ENCODE peak calls at places on chromosomes 16 and 17, in nine cellular contexts. P is HFFc6, U is anterior cingulate cortex, M is RWPE1, O is substantia nigra, K is hippocampal formation, W is iris pigment epithelial cell, X is tibial artery, H is GOT3. N is an unnamed sample.

GRCh38 chr16:68257906-68258800 is 6.2 kb upstream of the SLC7A6 start:
- DNase-seq in M (no peak), H (no peak), U (no peak), K (no peak), P (peak; percentile 84), X (peak; percentile 89), O (no peak), W (peak; percentile 73), N (no peak)

GRCh38 chr16:88487920-88488842 is 35.1 kb downstream of the ZFPM1 start:
- DNase-seq in W (no peak), O (no peak), H (no peak), X (no peak), K (no peak), U (no peak), M (no peak), P (no peak), N (no peak)

GRCh38 chr16:89309438-89310122 is 92.1 kb downstream of the ZNF778 start:
- DNase-seq in P (no peak), X (no peak), O (no peak), U (no peak), W (no peak), K (no peak), H (no peak), M (no peak), N (no peak)

GRCh38 chr16:72286936-72287620 is 115.1 kb upstream of the PMFBP1 start:
- DNase-seq in M (peak; percentile 4), X (no peak), O (no peak), H (no peak), U (no peak), W (no peak), K (no peak), P (no peak), N (no peak)

GRCh38 chr16:8972843-8973586 is 9.3 kb upstream of the USP7 start:
- DNase-seq in H (no peak), M (no peak), P (peak; percentile 44), K (no peak), O (no peak), X (no peak), W (peak; percentile 65), U (no peak), N (no peak)

GRCh38 chr17:37118738-37119137 is 170.0 kb downstream of the AATF start:
- DNase-seq in X (no peak), H (no peak), U (no peak), P (no peak), W (no peak), M (no peak), K (no peak), O (no peak), N (no peak)

GRCh38 chr16:68643847-68644246 is 1.3 kb upstream of the CDH3 start:
- DNase-seq in X (no peak), W (no peak), H (no peak), M (no peak), K (no peak), P (no peak), O (no peak), U (no peak), N (no peak)

GRCh38 chr17:73336613-73337400 is 25.0 kb upstream of the CDC42EP4 start:
- DNase-seq in K (no peak), O (no peak), H (no peak), X (no peak), U (no peak), P (no peak), M (no peak), W (no peak), N (no peak)

GRCh38 chr17:77425791-77426641 is 285.2 kb downstream of the SEC14L1 start:
- DNase-seq in W (peak; percentile 92), X (peak; percentile 80), K (no peak), P (peak; percentile 86), H (no peak), U (no peak), M (peak; percentile 81), O (no peak), N (peak; percentile 90)

GRCh38 chr16:81956213-81956948 is 54.9 kb downstream of the SDR42E1 start:
- DNase-seq in W (peak; percentile 34), U (no peak), H (no peak), X (no peak), O (no peak), M (peak; percentile 30), K (no peak), P (peak; percentile 9), N (no peak)

N was measured in activated CD8-positive, alpha-beta memory T cell treated with anti-CD3 and anti-CD28 coated beads for 24 hours.